ENCODE peak calls at places on chromosomes 7 and 10, in five cellular contexts. W, L, C, F and U are unnamed samples.
A peak's percentile ranks its signal among the peaks of the same experiment; 100 is the strongest.

GRCh38 chr7:4683043-4683883 is 1.2 kb downstream of the FOXK1 start:
- DNase-seq in W (peak; percentile 41), L (no peak), C (peak; percentile 49), F (no peak), U (no peak)

GRCh38 chr7:131328387-131329175 is 905 bp downstream of the MKLN1 start:
- DNase-seq in W (no peak), L (no peak), C (no peak), F (no peak), U (no peak)

GRCh38 chr7:140260767-140261486 is 84.1 kb upstream of the KDM7A start:
- DNase-seq in W (no peak), L (no peak), C (no peak), F (no peak), U (no peak)

GRCh38 chr7:82609746-82610145 is 166.2 kb upstream of the CACNA2D1 start:
- DNase-seq in W (no peak), L (no peak), C (no peak), F (no peak), U (no peak)

GRCh38 chr7:32150589-32150988 is 80.4 kb upstream of the PDE1C start:
- DNase-seq in W (no peak), L (no peak), C (no peak), F (no peak), U (no peak)

GRCh38 chr10:125144693-125145623 is 15.4 kb downstream of the CTBP2 start:
- DNase-seq in W (no peak), L (no peak), C (no peak), F (no peak), U (no peak)

GRCh38 chr7:113460067-113460466 is 341.7 kb upstream of the SMIM30 start:
- DNase-seq in W (no peak), L (no peak), C (no peak), F (no peak), U (no peak)

GRCh38 chr10:23412223-23412622 is 26.7 kb upstream of the OTUD1 start:
- DNase-seq in W (no peak), L (no peak), C (no peak), F (no peak), U (no peak)

GRCh38 chr10:88120599-88121333 is 257.3 kb downstream of the PTEN start:
- DNase-seq in W (no peak), L (no peak), C (no peak), F (no peak), U (no peak)

GRCh38 chr7:91435386-91436059 is 171.3 kb downstream of the FZD1 start:
- DNase-seq in W (no peak), L (no peak), C (no peak), F (no peak), U (no peak)

GRCh38 chr7:149753370-149754233 is 19.8 kb downstream of the ZNF467 start:
- DNase-seq in W (no peak), L (no peak), C (no peak), F (no peak), U (peak; percentile 83)

GRCh38 chr7:55526329-55526728 is 46.0 kb downstream of the VOPP1 start:
- DNase-seq in W (no peak), L (no peak), C (no peak), F (no peak), U (no peak)

GRCh38 chr7:29479606-29480200 is 83.9 kb upstream of the PRR15 start:
- DNase-seq in W (peak; percentile 54), L (no peak), C (no peak), F (no peak), U (no peak)

GRCh38 chr7:2019693-2020511 is 212.8 kb downstream of the MAD1L1 start:
- DNase-seq in W (peak; percentile 83), L (no peak), C (peak; percentile 78), F (peak; percentile 36), U (peak; percentile 93)

GRCh38 chr7:56063882-56064625 is at the start of gene SUMF2:
- DNase-seq in W (peak; percentile 92), L (peak; percentile 85), C (peak; percentile 95), F (peak; percentile 83), U (peak; percentile 84)

GRCh38 chr10:23467024-23467423 is 28.1 kb downstream of the OTUD1 start:
- DNase-seq in W (no peak), L (no peak), C (no peak), F (no peak), U (no peak)

GRCh38 chr7:131670401-131670800 is 114.0 kb upstream of the PODXL start:
- DNase-seq in W (no peak), L (no peak), C (no peak), F (no peak), U (no peak)

GRCh38 chr7:33853361-33854062 is 51.8 kb upstream of the BMPER start:
- DNase-seq in W (no peak), L (no peak), C (no peak), F (no peak), U (no peak)

GRCh38 chr10:120221873-120222485 is 235.0 kb upstream of the PLPP4 start:
- DNase-seq in W (no peak), L (no peak), C (no peak), F (no peak), U (no peak)

GRCh38 chr10:2913531-2913930 is 153.8 kb upstream of the PFKP start:
- DNase-seq in W (no peak), L (no peak), C (no peak), F (no peak), U (no peak)

DNA sequence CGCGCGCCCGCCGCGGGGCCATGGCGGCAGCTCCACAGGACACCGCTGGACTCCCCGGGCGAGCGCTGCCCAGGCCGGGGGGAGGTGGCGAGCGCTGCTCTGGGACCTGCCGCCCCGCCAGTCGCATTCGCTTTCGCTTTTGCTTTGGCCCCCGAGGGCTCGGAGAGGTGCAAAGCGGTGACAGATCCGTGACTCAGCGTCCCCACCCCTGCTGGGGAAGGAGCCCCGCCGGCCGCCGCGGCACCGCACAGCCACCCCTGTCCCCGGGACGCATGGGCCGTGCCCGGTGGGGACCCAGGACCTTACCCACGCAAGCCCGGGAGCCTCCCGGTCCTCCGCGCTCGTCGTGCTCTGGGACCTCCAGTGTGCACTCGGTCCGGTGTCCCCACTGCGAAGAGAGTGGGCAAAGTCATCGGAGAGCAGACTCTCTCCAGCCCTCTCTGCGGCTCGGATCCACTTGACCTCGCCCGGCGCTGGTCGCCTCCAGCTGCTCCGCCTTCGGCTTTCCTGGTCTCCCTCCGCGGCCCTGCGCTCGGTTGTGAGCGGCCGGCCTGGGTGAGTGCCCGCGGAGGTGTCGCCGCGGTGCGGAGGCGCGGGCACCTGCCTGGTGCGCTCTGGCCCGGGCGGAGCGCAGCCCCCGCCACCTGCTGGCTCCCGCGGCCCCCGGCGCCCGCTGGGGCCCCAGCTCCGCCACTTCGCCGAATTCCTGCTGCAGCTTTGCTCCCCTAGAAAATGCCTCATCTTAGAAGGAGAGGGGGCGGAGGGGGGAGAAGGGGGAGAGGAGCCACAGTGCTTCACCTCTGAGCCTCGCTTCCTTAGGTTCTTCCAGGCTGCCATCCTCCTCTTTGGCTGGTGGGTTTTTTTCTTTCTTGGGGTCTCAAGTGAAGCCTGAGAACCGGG is at the start of gene IL15RA:
- DNase-seq in W (peak; percentile 73), L (peak; percentile 69), C (peak; percentile 80), F (no peak), U (peak; percentile 66)
- TF ChIP-seq POLR2A in W (peak; percentile 54), L (no peak), C (peak; percentile 59), F (peak; percentile 11), U (no peak)

DNA sequence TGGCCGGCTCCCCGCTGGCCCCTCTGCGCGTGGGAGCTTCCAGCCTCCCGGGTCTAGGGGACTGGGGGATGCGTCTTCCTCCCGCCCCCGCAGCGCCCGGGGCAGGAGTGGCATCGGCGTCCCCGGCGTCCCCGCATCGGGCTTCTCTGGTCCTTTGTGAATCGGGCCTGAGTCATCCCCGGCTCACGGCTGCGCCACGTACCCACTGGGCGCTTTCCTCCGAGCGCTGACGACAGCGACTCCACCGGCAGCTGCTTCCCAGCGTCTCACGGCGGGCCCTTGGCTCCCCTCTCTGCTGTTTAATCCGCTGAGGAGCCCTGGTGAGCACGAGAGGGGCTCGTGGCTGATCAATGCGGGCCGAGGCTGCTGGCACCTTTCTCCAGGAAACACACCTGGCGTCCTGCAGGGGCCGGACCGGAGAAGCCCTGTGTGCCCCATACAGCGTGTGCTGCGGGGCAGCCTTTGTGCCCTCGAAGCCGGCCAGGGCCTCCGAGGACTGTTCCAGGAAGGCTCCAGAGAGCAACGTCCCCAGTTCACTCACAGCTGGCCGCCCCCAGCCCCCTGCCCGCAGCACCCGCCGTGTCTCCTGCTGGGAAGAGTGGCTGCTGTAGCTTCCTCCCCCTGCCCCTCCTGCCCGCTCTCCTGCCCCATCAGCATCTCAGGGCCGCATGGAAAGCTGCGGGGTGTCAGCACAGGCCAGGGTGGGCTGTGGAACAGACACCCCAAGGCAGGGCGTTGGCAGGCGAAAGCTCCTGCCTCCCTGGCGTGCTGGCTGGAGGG is 95.5 kb upstream of the DIP2C start:
- DNase-seq in W (peak; percentile 60), L (peak; percentile 67), C (no peak), F (no peak), U (peak; percentile 30)
- TF ChIP-seq CTCF in W (no peak), L (no peak), C (peak; percentile 12), F (no peak), U (no peak)

DNA sequence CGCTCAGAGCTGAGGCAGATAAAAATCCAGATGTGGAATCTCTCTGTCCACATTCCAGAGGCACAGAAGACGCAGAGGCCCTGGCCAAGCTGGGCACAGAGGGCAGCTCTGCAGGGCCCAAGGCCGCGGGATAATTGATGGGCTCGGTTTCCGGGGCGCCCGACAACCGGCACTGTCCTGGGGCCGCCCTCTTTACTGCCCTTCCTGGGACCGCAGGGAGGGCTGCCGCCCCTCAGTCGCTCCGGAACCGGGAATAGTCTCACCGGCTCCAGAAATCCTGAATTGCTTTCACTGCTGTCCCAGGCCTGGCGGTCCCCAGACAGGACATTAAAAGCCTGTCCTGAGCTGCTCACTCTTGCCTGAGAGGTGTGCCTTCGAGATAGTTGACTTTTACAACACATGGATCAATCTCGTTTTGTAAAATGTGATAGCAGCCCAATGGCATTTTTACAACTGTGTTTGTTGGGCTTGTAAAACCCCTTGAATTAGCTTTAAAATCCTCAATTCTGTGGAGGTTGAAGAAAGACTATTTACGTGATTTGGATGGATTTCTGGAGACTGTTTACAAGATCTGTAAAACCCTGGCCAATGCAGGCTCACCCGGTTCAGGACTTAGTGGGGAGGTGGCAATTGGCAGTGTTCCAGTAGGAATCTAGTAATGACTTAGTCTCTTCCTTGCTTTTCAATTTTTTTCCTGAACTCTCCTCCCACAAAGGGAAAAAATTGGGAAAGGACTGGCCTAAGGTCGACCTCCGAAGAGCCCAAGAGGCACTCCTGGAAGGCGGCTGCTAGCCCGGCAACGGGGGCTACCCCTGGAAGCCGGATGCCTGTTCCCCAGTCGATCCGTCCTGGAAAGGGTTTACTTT is 1.4 kb upstream of the HOXA6 start:
- DNase-seq in W (no peak), L (peak; percentile 42), C (no peak), F (no peak), U (no peak)
- TF ChIP-seq POLR2A in W (no peak), L (no peak), C (no peak), F (no peak), U (no peak)

DNA sequence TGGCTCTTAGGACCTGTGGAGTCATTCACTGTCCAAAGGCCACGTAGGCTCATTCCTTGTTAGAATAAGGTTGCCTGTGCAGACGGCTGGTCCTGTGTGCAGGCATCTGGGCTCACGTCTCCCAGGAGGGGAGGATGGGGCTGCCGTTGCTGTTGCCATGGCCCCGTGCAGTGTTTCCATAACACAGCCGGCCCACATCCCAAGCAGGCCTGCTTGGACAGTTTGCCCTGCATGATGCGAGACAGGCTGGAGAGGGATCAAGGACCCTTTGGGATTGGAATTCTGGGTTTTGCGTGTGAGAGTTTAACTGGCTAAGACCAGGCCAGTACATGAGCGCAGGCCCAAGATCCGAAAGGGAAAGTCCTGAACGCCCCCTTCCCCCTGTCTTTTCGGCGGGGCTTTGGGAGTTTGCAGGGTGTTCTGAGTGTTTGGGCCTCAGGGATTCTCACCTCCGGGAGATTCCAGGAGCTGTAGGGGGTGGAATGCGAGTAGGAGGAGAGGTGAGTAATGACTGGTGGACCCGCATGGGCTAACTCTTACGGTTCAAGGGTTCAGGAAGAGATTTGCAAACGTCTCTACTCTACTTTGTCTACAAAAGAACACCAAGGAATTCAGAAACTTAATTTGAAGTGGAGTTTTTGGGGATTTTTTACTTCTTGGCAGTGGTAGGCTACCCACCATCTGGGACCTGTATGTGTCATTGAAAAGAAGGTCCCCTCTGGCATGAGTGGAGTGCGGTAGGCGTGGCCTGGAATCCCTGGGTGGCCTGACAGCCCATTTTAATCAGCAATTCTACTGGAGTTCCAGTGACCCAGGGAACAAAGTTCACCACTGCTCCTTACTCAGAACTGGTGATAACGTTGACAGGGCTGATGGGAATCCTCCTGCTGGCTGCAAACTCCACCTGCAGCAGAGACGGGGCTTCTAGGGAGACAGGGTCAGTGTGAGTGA is 125.4 kb downstream of the ITIH5 start:
- DNase-seq in W (peak; percentile 79), L (no peak), C (peak; percentile 71), F (no peak), U (no peak)
- TF ChIP-seq CTCF in W (no peak), L (no peak), C (no peak), F (no peak), U (no peak)